ENCODE peak calls at places on chromosomes 16 and 17, in five cellular contexts. One of them, this sample, is unnamed.
A peak's percentile ranks its signal among the peaks of the same experiment; 100 is the strongest.

GRCh38 chr17:40106760-40107265 is 6.4 kb upstream of the NR1D1 start:
- DNase-seq in PC-9: no peak
- DNase-seq in thyroid gland: no peak
- DNase-seq in lower leg skin: no peak
- DNase-seq in CD8-positive, alpha-beta T cell: no peak
- DNase-seq in this sample: no peak

GRCh38 chr17:83177611-83178532 is 98.5 kb downstream of the METRNL start:
- DNase-seq in PC-9: no peak
- DNase-seq in thyroid gland: no peak
- DNase-seq in CD8-positive, alpha-beta T cell: no peak
- DNase-seq in lower leg skin: peak; percentile 80
- DNase-seq in this sample: no peak

GRCh38 chr16:12120331-12120981 is 143.9 kb downstream of the SNX29 start:
- DNase-seq in PC-9: no peak
- DNase-seq in CD8-positive, alpha-beta T cell: no peak
- DNase-seq in thyroid gland: no peak
- DNase-seq in lower leg skin: no peak
- DNase-seq in this sample: no peak

GRCh38 chr17:55735784-55736405 is 13.2 kb upstream of the TMEM100 start:
- DNase-seq in CD8-positive, alpha-beta T cell: no peak
- DNase-seq in PC-9: peak; percentile 8
- DNase-seq in lower leg skin: no peak
- DNase-seq in thyroid gland: peak; percentile 28
- DNase-seq in this sample: peak; percentile 24

GRCh38 chr16:88810166-88810867 is 1.4 kb downstream of the APRT start:
- DNase-seq in thyroid gland: no peak
- DNase-seq in CD8-positive, alpha-beta T cell: no peak
- DNase-seq in lower leg skin: no peak
- DNase-seq in PC-9: peak; percentile 40
- DNase-seq in this sample: no peak

GRCh38 chr17:69450131-69450530 is 35.6 kb downstream of the MAP2K6 start:
- DNase-seq in lower leg skin: no peak
- DNase-seq in CD8-positive, alpha-beta T cell: no peak
- DNase-seq in PC-9: no peak
- DNase-seq in thyroid gland: no peak
- DNase-seq in this sample: no peak

GRCh38 chr17:37791434-37791833 is 46.6 kb upstream of the HNF1B start:
- DNase-seq in CD8-positive, alpha-beta T cell: no peak
- DNase-seq in thyroid gland: no peak
- DNase-seq in PC-9: no peak
- DNase-seq in lower leg skin: no peak
- DNase-seq in this sample: peak; percentile 79

GRCh38 chr17:2138318-2138717 is 83.4 kb downstream of the HIC1 start:
- DNase-seq in lower leg skin: peak; percentile 83
- DNase-seq in thyroid gland: peak; percentile 42
- DNase-seq in CD8-positive, alpha-beta T cell: no peak
- DNase-seq in PC-9: no peak
- DNase-seq in this sample: peak; percentile 76

GRCh38 chr16:19885456-19886060 is 910 bp upstream of the GPRC5B start:
- DNase-seq in lower leg skin: peak; percentile 88
- DNase-seq in thyroid gland: peak; percentile 26
- DNase-seq in PC-9: no peak
- DNase-seq in CD8-positive, alpha-beta T cell: no peak
- DNase-seq in this sample: no peak

GRCh38 chr17:17666111-17666714 is 15.0 kb upstream of the RAI1 start:
- DNase-seq in CD8-positive, alpha-beta T cell: no peak
- DNase-seq in lower leg skin: no peak
- DNase-seq in thyroid gland: no peak
- DNase-seq in PC-9: peak; percentile 64
- DNase-seq in this sample: no peak

GRCh38 chr16:1160773-1161348 is 8.0 kb downstream of the CACNA1H start:
- DNase-seq in PC-9: no peak
- DNase-seq in lower leg skin: no peak
- DNase-seq in thyroid gland: no peak
- DNase-seq in CD8-positive, alpha-beta T cell: no peak
- DNase-seq in this sample: no peak

GRCh38 chr16:19578378-19578851 is 22.9 kb downstream of the VPS35L start:
- DNase-seq in PC-9: no peak
- DNase-seq in CD8-positive, alpha-beta T cell: no peak
- DNase-seq in lower leg skin: no peak
- DNase-seq in thyroid gland: no peak
- DNase-seq in this sample: no peak

GRCh38 chr16:83802135-83802534 is 5.6 kb upstream of the HSBP1 start:
- DNase-seq in thyroid gland: no peak
- DNase-seq in CD8-positive, alpha-beta T cell: no peak
- DNase-seq in lower leg skin: peak; percentile 76
- DNase-seq in PC-9: peak; percentile 40
- DNase-seq in this sample: no peak

GRCh38 chr17:49361129-49361901 is 735 bp downstream of the ZNF652 start:
- DNase-seq in CD8-positive, alpha-beta T cell: peak; percentile 78
- DNase-seq in thyroid gland: peak; percentile 34
- DNase-seq in PC-9: peak; percentile 23
- DNase-seq in lower leg skin: peak; percentile 87
- DNase-seq in this sample: peak; percentile 88

GRCh38 chr16:22857296-22857695 is 43.3 kb downstream of the HS3ST2 start:
- DNase-seq in lower leg skin: no peak
- DNase-seq in thyroid gland: no peak
- DNase-seq in CD8-positive, alpha-beta T cell: no peak
- DNase-seq in PC-9: no peak
- DNase-seq in this sample: no peak

GRCh38 chr16:19330801-19331484 is 45.4 kb downstream of the CLEC19A start:
- DNase-seq in thyroid gland: no peak
- DNase-seq in PC-9: peak; percentile 73
- DNase-seq in lower leg skin: peak; percentile 54
- DNase-seq in CD8-positive, alpha-beta T cell: no peak
- DNase-seq in this sample: no peak

GRCh38 chr16:81515281-81515680 is 70.7 kb downstream of the CMIP start:
- DNase-seq in CD8-positive, alpha-beta T cell: no peak
- DNase-seq in thyroid gland: no peak
- DNase-seq in PC-9: no peak
- DNase-seq in lower leg skin: no peak
- DNase-seq in this sample: no peak

GRCh38 chr17:28735242-28735722 is 6.7 kb downstream of the NEK8 start:
- DNase-seq in lower leg skin: no peak
- DNase-seq in CD8-positive, alpha-beta T cell: no peak
- DNase-seq in thyroid gland: no peak
- DNase-seq in PC-9: peak; percentile 73
- DNase-seq in this sample: no peak

GRCh38 chr17:66835476-66835875 is 559 bp downstream of the CACNG5 start:
- DNase-seq in PC-9: no peak
- DNase-seq in thyroid gland: no peak
- DNase-seq in lower leg skin: peak; percentile 52
- DNase-seq in CD8-positive, alpha-beta T cell: no peak
- DNase-seq in this sample: no peak

GRCh38 chr17:1037238-1037879 is 40.4 kb downstream of the TIMM22 start:
- DNase-seq in CD8-positive, alpha-beta T cell: no peak
- DNase-seq in thyroid gland: no peak
- DNase-seq in PC-9: no peak
- DNase-seq in lower leg skin: no peak
- DNase-seq in this sample: no peak

GRCh38 chr17:1040216-1040600 is 43.3 kb downstream of the TIMM22 start:
- DNase-seq in thyroid gland: no peak
- DNase-seq in PC-9: no peak
- DNase-seq in CD8-positive, alpha-beta T cell: no peak
- DNase-seq in lower leg skin: no peak
- DNase-seq in this sample: no peak

GRCh38 chr17:1039511-1040215 is 42.7 kb downstream of the TIMM22 start:
- DNase-seq in PC-9: no peak
- DNase-seq in lower leg skin: peak; percentile 93
- DNase-seq in CD8-positive, alpha-beta T cell: no peak
- DNase-seq in thyroid gland: peak; percentile 47
- DNase-seq in this sample: no peak

GRCh38 chr17:1038459-1039118 is 41.7 kb downstream of the TIMM22 start:
- DNase-seq in thyroid gland: no peak
- DNase-seq in lower leg skin: no peak
- DNase-seq in CD8-positive, alpha-beta T cell: no peak
- DNase-seq in PC-9: no peak
- DNase-seq in this sample: no peak

GRCh38 chr17:1039119-1039507 is 42.2 kb downstream of the TIMM22 start:
- DNase-seq in CD8-positive, alpha-beta T cell: no peak
- DNase-seq in PC-9: no peak
- DNase-seq in thyroid gland: no peak
- DNase-seq in lower leg skin: no peak
- DNase-seq in this sample: no peak
- H3K4me3 ChIP-seq in CD8-positive, alpha-beta T cell: no peak overlapping the region
- H3K4me3 ChIP-seq in PC-9: no peak overlapping the region
- H3K4me3 ChIP-seq in thyroid gland: no peak overlapping the region
- H3K4me3 ChIP-seq in lower leg skin: no peak overlapping the region
- H3K4me3 ChIP-seq in this sample: no peak overlapping the region

GRCh38 chr17:76252040-76252954 is 12.0 kb upstream of the RNF157 start:
- DNase-seq in thyroid gland: no peak
- DNase-seq in CD8-positive, alpha-beta T cell: no peak
- DNase-seq in PC-9: peak; percentile 84
- DNase-seq in lower leg skin: peak; percentile 93
- DNase-seq in this sample: peak; percentile 78
- H3K4me3 ChIP-seq in thyroid gland: no peak overlapping the region
- H3K4me3 ChIP-seq in CD8-positive, alpha-beta T cell: peak overlapping the region; percentile 12
- H3K4me3 ChIP-seq in PC-9: peak overlapping the region; percentile 35
- H3K4me3 ChIP-seq in lower leg skin: no peak overlapping the region
- H3K4me3 ChIP-seq in this sample: peak overlapping the region; percentile 70

GRCh38 chr16:65285128-65286120 is 163.6 kb upstream of the CDH11 start:
- DNase-seq in lower leg skin: no peak
- DNase-seq in thyroid gland: no peak
- DNase-seq in CD8-positive, alpha-beta T cell: no peak
- DNase-seq in PC-9: no peak
- DNase-seq in this sample: no peak
- H3K4me3 ChIP-seq in lower leg skin: no peak overlapping the region
- H3K4me3 ChIP-seq in thyroid gland: no peak overlapping the region
- H3K4me3 ChIP-seq in CD8-positive, alpha-beta T cell: no peak overlapping the region
- H3K4me3 ChIP-seq in PC-9: no peak overlapping the region
- H3K4me3 ChIP-seq in this sample: no peak overlapping the region

GRCh38 chr16:3027488-3027795 is 3.6 kb downstream of the THOC6 start:
- DNase-seq in CD8-positive, alpha-beta T cell: no peak
- DNase-seq in PC-9: no peak
- DNase-seq in thyroid gland: no peak
- DNase-seq in lower leg skin: no peak
- DNase-seq in this sample: no peak
- H3K4me3 ChIP-seq in CD8-positive, alpha-beta T cell: no peak overlapping the region
- H3K4me3 ChIP-seq in PC-9: no peak overlapping the region
- H3K4me3 ChIP-seq in thyroid gland: no peak overlapping the region
- H3K4me3 ChIP-seq in lower leg skin: no peak overlapping the region
- H3K4me3 ChIP-seq in this sample: no peak overlapping the region

DNA sequence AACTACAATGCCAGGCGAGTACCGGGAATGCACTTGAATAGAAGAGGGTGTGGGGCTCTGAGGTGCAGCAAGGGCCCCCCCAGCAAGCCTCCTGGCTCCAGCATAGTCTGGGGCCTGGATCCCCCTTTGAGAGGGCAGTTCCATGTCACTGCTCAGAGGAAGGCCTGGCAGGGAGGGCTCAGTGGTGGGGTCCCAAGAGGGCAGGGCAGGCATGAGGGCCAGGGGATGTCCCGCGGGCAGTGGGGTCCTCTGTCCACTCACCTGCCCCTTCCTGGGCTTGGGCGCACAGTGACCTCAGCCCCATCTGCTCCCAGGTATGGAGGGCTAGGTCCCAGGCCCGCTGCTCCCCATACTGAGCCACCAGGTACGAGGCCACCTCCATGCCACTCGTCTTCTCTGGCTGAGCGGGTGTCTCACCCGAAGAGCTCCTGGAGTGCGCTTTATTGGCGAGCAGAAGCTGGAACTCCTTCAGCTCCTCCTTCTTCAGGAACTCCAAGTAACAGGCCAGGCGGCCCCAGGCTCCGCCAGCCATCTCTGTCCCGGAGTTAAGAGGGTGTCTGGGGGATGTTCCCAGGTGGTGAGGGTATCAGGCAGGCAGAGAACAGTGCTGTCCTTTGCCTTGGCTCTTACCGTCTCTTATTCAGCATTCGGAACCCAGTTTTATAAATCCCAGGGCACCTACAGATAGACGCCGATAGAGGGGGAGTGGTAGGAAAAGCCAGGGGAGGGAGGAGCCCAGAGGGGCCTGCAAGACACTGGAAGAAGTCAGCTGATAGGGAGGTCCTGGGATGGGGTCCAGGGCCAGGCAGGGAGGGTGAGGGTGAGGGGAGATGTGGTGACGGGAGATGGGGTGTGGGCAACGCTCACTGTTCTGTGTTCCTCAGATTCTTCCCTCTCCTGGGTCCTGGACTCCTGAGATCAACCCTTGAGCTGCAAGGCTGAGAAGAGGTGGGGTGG is 605 bp downstream of the NLRP1 start:
- DNase-seq in PC-9: no peak
- DNase-seq in thyroid gland: peak; percentile 75
- DNase-seq in CD8-positive, alpha-beta T cell: no peak
- DNase-seq in lower leg skin: peak; percentile 91
- DNase-seq in this sample: no peak
- H3K4me3 ChIP-seq in PC-9: no peak overlapping the region
- H3K4me3 ChIP-seq in thyroid gland: peak overlapping the region; percentile 37
- H3K4me3 ChIP-seq in CD8-positive, alpha-beta T cell: peak overlapping the region; percentile 87
- H3K4me3 ChIP-seq in lower leg skin: peak overlapping the region; percentile 32
- H3K4me3 ChIP-seq in this sample: peak overlapping the region; percentile 93

DNA sequence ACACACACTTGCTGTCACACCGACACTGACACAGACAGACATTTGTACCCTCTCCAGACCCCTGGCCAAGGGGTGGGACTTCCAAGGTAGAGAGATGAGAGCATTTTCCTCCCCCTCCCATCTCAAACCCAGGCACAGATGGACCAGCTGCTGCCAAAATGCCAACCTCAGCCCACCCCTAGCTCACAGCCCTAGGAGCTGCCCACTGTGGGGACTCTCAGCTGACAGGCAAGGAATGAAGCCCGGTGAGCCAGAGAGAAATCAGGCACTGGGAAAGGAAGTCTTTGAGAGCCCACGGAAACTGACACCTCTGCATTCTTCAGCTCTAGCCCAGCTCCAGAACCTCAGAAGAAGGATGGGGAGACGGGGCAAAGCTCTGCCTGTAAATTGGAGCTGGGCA is 2.8 kb downstream of the ETV4 start:
- DNase-seq in CD8-positive, alpha-beta T cell: no peak
- DNase-seq in PC-9: no peak
- DNase-seq in thyroid gland: no peak
- DNase-seq in lower leg skin: no peak
- DNase-seq in this sample: no peak
- H3K4me3 ChIP-seq in CD8-positive, alpha-beta T cell: no peak overlapping the region
- H3K4me3 ChIP-seq in PC-9: peak overlapping the region; percentile 85
- H3K4me3 ChIP-seq in thyroid gland: no peak overlapping the region
- H3K4me3 ChIP-seq in lower leg skin: no peak overlapping the region
- H3K4me3 ChIP-seq in this sample: no peak overlapping the region

DNA sequence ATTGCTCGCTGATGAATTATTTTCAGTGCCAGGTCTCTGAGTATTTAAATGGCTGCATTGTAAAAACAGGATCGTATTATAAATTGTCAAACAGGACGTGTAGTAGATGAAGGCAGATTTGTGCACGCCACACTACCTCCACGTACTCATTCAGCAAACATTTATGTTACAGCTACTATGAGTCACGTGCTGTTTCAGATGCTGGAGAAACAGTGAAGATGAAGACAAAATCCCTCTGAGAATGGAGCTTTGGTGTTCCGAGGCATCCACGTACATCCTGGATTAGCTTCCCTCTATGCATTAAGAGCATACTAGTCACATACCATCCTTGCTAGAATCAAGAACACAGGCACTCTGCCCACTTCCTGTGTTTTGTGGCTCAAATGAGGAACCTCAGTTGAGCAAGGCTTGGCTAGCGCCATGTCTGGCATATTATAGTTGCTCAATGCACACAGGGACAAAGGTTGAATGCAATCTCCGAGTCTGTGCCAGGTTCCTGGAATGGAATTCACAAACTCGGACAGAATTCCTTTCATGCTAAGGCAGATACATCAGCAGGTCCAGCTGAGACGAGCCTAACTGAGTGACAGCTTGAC is 297.5 kb downstream of the XYLT1 start:
- DNase-seq in thyroid gland: peak; percentile 16
- DNase-seq in lower leg skin: no peak
- DNase-seq in CD8-positive, alpha-beta T cell: no peak
- DNase-seq in PC-9: no peak
- DNase-seq in this sample: peak; percentile 13
- H3K4me3 ChIP-seq in thyroid gland: no peak overlapping the region
- H3K4me3 ChIP-seq in lower leg skin: no peak overlapping the region
- H3K4me3 ChIP-seq in CD8-positive, alpha-beta T cell: no peak overlapping the region
- H3K4me3 ChIP-seq in PC-9: no peak overlapping the region
- H3K4me3 ChIP-seq in this sample: no peak overlapping the region

This sample was measured in CD4-positive, CD25-positive, alpha-beta regulatory T cell.